ENCODE peak calls at places on chromosomes 6 and 20, in nine cellular contexts. P is mesendoderm; N is CD8-positive, alpha-beta T cell; W is testis; B is thoracic aorta; I is gastrocnemius medialis; D is lung; K is upper lobe of right lung; Y is endodermal cell. Z is an unnamed sample. For H3K4me1 and H3K27me3, the result is how much of the 10 kb centered on the place peaks cover.

GRCh38 chr6:97462944-97463343 is 179.9 kb upstream of the MMS22L start:
- DNase-seq in I (no peak), P (peak), B (no peak), D (no peak), K (no peak), W (no peak), N (no peak), Y (no peak), Z (no peak)

GRCh38 chr6:113858067-113858604 is 991 bp downstream of the MARCKS start:
- DNase-seq in I (no peak), N (no peak), K (peak), Y (peak), B (no peak), P (peak), W (peak), D (no peak), Z (no peak)

GRCh38 chr6:52590634-52590985 is 13.8 kb upstream of the TRAM2 start:
- DNase-seq in W (no peak), D (no peak), K (no peak), B (no peak), P (no peak), I (no peak), Y (no peak), N (no peak), Z (no peak)

GRCh38 chr6:31094389-31094881 is 17.9 kb downstream of the C6orf15 start:
- DNase-seq in D (no peak), I (no peak), P (no peak), K (no peak), N (peak), Y (peak), W (no peak), B (no peak), Z (no peak)

GRCh38 chr6:40376113-40376650 is 211.0 kb downstream of the LRFN2 start:
- DNase-seq in D (no peak), N (no peak), I (peak), B (no peak), Y (no peak), W (no peak), P (no peak), K (no peak), Z (no peak)

GRCh38 chr6:2990932-2991506 is 8.7 kb upstream of the NQO2 start:
- DNase-seq in W (no peak), B (no peak), K (no peak), P (no peak), N (no peak), Y (no peak), D (no peak), I (no peak), Z (no peak)

GRCh38 chr20:41149679-41150131 is 12.4 kb downstream of the PLCG1 start:
- DNase-seq in B (no peak), P (peak), K (no peak), I (no peak), N (no peak), W (no peak), Y (no peak), D (no peak), Z (no peak)

GRCh38 chr6:167475947-167476346 is 151.1 kb downstream of the TTLL2 start:
- DNase-seq in W (no peak), K (no peak), D (no peak), N (no peak), I (no peak), Y (peak), B (no peak), P (no peak), Z (no peak)

GRCh38 chr6:163679012-163679660 is 264.6 kb downstream of the QKI start:
- DNase-seq in B (no peak), Y (no peak), I (no peak), K (no peak), D (no peak), W (no peak), P (no peak), N (no peak), Z (no peak)

GRCh38 chr20:571754-572331 is 28.3 kb upstream of the CSNK2A1 start:
- DNase-seq in I (peak), W (peak), K (peak), P (peak), D (peak), Y (peak), B (no peak), N (no peak), Z (no peak)

GRCh38 chr6:137309078-137309762 is 90.0 kb upstream of the IFNGR1 start:
- DNase-seq in K (peak), N (no peak), D (peak), I (peak), P (peak), B (no peak), W (peak), Y (peak), Z (peak)

GRCh38 chr6:97572943-97573342 is 289.9 kb upstream of the MMS22L start:
- DNase-seq in W (no peak), N (no peak), B (no peak), I (no peak), Y (no peak), D (no peak), P (no peak), K (no peak), Z (no peak)

GRCh38 chr6:50270427-50270826 is 220.7 kb upstream of the DEFB112 start:
- DNase-seq in Y (no peak), B (no peak), N (no peak), P (peak), W (no peak), I (no peak), D (no peak), K (no peak), Z (no peak)

GRCh38 chr20:652611-653109 is 340 bp downstream of the SRXN1 start:
- DNase-seq in D (no peak), B (no peak), W (peak), P (peak), N (no peak), Y (peak), I (no peak), K (peak), Z (no peak)

GRCh38 chr20:20939006-20939405 is 167.2 kb downstream of the LINC00237 start:
- DNase-seq in N (no peak), K (no peak), B (no peak), Y (no peak), W (no peak), P (no peak), I (no peak), D (no peak), Z (no peak)

GRCh38 chr6:47307362-47308222 is 2.1 kb downstream of the TNFRSF21 start:
- DNase-seq in N (no peak), K (no peak), B (no peak), W (no peak), Y (no peak), D (no peak), I (no peak), P (no peak), Z (no peak)

GRCh38 chr6:47308674-47309325 is 905 bp downstream of the TNFRSF21 start:
- DNase-seq in N (no peak), D (no peak), W (peak), B (no peak), K (peak), P (peak), I (no peak), Y (peak), Z (no peak)

GRCh38 chr6:47309326-47310130 is at the start of gene TNFRSF21:
- DNase-seq in P (peak), N (peak), I (peak), W (peak), B (peak), K (peak), D (peak), Y (peak), Z (peak)

GRCh38 chr6:47308223-47308567 is 1.5 kb downstream of the TNFRSF21 start:
- DNase-seq in K (no peak), N (no peak), Y (peak), W (no peak), D (no peak), P (no peak), I (no peak), B (no peak), Z (no peak)

DNA sequence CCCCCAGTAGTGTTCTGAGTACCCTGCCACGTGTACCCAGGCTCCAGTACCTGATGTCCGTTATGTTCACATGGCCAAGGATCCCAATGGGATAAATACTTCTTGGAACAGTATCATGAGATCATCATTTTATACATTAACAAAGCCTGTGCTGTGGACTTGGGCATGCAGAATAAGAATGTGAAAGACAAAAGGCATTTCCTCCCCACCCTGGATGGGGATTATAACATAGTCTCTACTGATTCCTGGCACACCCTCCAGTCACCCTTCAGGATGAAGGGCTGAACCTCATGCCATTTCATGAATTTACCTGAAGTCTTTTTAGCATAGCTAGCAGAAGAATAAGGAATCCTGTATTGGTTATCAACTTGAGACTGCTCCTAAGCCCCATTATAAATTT is 2.8 kb downstream of the TNFRSF21 start:
- DNase-seq in B (no peak), P (no peak), Y (no peak), D (no peak), N (no peak), K (no peak), W (no peak), I (no peak), Z (no peak)
- H3K4me1 ChIP-seq in B (under half), P (under half), Y (under half), D (under half), N (under half), K (under half), W (under half), I (under half), Z (under half)

GRCh38 chr6:76972463-76972862 is 490.8 kb downstream of the HTR1B start:
- DNase-seq in W (no peak), K (no peak), N (no peak), B (no peak), I (no peak), Y (no peak), D (no peak), P (peak), Z (no peak)
- H3K27ac ChIP-seq in W (no peak), K (no peak), N (no peak), B (no peak), I (no peak), Y (no peak), D (no peak), P (no peak), Z (no peak)

GRCh38 chr20:59572515-59572914 is 31.8 kb upstream of the PHACTR3 start:
- DNase-seq in B (no peak), N (no peak), W (no peak), I (no peak), P (no peak), Y (no peak), K (no peak), D (no peak), Z (no peak)

GRCh38 chr20:59569305-59569704 is 35.0 kb upstream of the PHACTR3 start:
- DNase-seq in I (no peak), N (no peak), Y (no peak), B (no peak), D (no peak), K (no peak), P (no peak), W (no peak), Z (no peak)

GRCh38 chr20:59571151-59571550 is 33.2 kb upstream of the PHACTR3 start:
- DNase-seq in K (peak), D (no peak), I (no peak), Y (no peak), P (no peak), N (no peak), W (no peak), B (no peak), Z (no peak)

GRCh38 chr20:59573837-59574236 is 30.5 kb upstream of the PHACTR3 start:
- DNase-seq in P (no peak), B (no peak), I (no peak), N (no peak), Y (no peak), K (no peak), D (no peak), W (no peak), Z (no peak)

DNA sequence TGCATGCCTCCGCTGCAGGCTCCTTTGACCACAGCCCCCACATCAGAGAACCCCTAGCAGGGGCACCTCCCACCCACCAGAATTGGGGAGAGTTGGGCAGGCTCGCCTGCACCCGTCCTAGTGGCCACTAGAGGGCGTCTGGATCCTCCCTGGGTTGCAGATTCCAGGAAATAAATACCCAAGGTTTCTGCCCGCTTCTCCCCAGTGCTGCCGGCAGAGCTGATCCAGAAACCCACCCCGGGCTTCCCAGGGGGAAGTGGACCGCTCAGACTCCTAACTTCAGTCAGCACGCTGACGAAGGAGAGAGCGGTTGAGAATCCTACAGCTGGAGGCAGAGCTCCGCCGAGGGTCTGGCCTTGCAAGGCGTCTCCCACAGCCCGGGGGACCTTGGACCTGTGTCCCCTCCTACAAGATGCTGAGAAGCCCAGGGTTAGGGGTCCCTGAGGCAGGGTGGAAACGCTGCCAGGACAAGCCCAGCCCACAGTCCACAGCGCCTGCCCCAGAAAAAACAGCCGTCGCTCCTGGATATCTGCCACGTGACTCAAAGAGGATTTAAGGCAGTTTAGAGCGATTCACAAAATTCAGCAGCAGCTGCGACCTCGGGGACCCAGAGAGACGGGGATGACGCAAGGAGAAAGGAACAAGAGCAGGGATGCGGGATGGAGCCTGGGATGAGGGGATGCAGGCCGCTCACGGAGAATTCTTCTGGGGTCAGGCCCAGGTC is 32.6 kb upstream of the PHACTR3 start:
- DNase-seq in Y (peak), P (peak), B (no peak), W (peak), N (peak), I (no peak), K (peak), D (peak), Z (peak)
- H3K27me3 ChIP-seq in Y (half or more), P (under half), B (under half), W (under half), N (under half), I (under half), K (under half), D (under half), Z (under half)

GRCh38 chr6:14339711-14340590 is 222.4 kb downstream of the CD83 start:
- DNase-seq in Y (no peak), P (no peak), K (no peak), I (no peak), N (no peak), D (no peak), W (peak), B (no peak), Z (no peak)
- H3K4me1 ChIP-seq in Y (under half), P (under half), K (under half), I (under half), N (under half), D (under half), W (under half), B (under half), Z (under half)

GRCh38 chr6:108872001-108872974 is 24.1 kb downstream of the ARMC2 start:
- DNase-seq in D (no peak), P (peak), W (no peak), I (no peak), N (peak), Y (no peak), B (no peak), K (no peak), Z (no peak)
- H3K27ac ChIP-seq in D (no peak), P (no peak), W (no peak), I (peak), N (no peak), Y (no peak), B (no peak), K (peak), Z (no peak)

DNA sequence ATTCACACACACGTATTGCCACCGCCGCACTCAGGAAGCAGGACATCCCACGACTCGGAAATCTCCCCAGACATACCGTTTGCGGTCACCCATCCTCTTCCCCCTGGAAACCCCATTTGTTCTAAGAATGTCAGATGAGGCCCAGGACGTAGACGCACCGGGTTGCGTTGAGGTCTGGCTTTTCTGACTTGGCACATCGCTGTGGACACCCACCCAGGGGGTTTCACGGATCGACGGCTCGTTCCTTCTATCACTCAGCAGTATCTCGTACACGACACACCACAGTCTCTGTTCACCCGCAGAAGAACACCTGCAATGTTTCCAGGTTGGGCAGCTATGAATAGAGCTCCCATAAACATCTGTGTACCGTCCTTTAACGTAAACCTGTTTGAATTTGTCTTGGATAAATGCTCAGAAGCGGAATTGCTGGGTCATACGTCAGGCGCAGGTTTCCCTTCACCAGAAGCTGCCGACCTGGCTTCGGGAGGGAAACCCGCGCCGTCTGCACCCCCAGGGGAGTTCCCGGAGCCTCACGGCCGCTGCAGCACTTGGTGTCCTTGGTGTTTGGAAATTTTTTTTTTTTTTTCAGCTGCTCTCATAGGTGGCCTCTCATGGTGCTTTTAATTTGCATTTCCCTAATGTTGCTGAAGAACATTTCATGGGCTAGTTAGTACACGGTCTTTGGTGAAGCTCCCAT is 9.3 kb upstream of the EEF1A2 start:
- DNase-seq in P (no peak), N (no peak), W (no peak), I (no peak), D (no peak), K (peak), Y (peak), B (no peak), Z (no peak)
- H3K27me3 ChIP-seq in P (under half), N (under half), W (under half), I (under half), D (under half), K (under half), Y (under half), B (under half), Z (under half)

DNA sequence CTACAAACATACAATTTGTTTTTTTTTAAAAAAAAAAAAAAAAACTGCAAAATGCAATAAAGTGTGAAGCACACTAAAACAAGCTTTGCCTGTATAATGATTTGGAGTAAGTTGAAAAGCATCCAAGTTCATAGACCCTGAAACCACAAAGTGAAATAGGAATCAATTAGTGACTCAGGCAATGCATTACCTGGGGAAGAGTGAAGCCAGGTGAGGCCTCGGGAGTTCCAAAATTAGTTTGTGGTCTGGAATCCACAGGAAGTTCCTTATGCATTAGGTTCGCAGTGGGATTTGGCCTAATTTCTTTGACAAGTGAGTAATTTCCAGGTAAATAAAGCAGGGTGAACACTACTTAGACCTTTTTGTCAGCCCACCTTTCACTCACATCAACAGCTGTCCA is 490.8 kb downstream of the CBLN4 start:
- DNase-seq in P (peak), B (no peak), D (no peak), W (no peak), K (no peak), I (no peak), Y (no peak), N (no peak), Z (no peak)
- H3K4me1 ChIP-seq in P (under half), B (under half), D (under half), W (under half), K (under half), I (under half), Y (under half), N (under half), Z (under half)

DNA sequence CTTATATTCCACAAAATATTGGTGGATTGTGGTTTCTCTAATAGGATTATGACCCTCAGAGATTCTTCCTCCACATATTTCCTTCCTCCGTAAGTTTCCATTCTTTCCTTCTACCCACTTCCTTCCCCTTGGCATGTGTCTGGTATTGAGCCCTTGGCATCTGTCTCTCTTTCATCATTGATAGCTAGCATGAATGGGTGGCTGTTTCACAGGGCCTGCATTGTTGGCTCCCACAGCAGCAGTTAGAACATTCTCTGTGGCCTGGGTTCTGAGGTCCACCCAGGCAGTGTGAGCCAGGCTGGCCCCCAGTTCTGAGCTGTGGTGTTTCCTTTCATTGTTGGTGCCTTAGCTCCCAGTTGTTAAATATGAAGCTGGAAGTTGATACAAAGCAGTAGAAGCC is 125.3 kb downstream of the ANKS1A start:
- DNase-seq in K (no peak), W (peak), D (no peak), I (no peak), N (no peak), Y (no peak), P (no peak), B (no peak), Z (no peak)
- H3K27ac ChIP-seq in K (no peak), W (peak), D (no peak), I (peak), N (no peak), Y (peak), P (no peak), B (peak), Z (no peak)

GRCh38 chr6:35216412-35216732 is 2.6 kb downstream of the SCUBE3 start:
- DNase-seq in Y (no peak), I (no peak), W (no peak), K (no peak), D (no peak), P (no peak), B (no peak), N (no peak), Z (no peak)
- H3K27me3 ChIP-seq in Y (under half), I (half or more), W (under half), K (half or more), D (under half), P (under half), B (under half), N (under half), Z (under half)

DNA sequence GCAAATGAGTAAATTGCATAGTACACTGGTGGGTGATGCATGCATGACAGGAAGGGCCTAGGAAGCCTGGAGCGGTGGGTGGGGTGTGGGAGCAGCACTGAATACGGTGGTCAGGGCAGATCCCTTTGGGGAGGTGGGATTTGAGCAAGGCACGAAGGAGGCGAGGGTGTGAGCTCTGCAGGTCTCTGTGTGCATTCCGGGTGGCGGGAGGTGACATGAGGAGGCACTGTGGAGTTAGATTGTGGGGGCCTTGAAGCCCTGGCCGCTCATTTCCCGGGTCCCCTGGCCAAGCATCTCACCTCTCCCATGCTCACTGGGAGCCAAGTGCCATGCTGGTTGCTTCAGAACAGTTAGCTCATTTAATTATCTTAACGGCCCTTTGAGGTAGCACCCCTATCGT is 6.2 kb upstream of the SPDEF start:
- DNase-seq in N (no peak), Y (no peak), W (no peak), P (no peak), B (no peak), I (no peak), D (no peak), K (no peak), Z (no peak)
- H3K4me1 ChIP-seq in N (under half), Y (under half), W (under half), P (under half), B (under half), I (under half), D (under half), K (under half), Z (under half)